ENCODE peak calls at places on chromosomes 5 and 9, in five cellular contexts. A is RWPE1, E is Peyer's patch, G is right lobe of liver, Q is heart left ventricle. V is an unnamed sample.

GRCh38 chr9:81833563-81834345 is 94.5 kb upstream of the SPATA31D4 start:
- DNase-seq in A (no peak), E (no peak), G (peak), Q (no peak), V (no peak)

GRCh38 chr9:113444736-113445135 is 18.8 kb upstream of the RGS3 start:
- DNase-seq in A (no peak), E (no peak), G (no peak), Q (no peak), V (no peak)

GRCh38 chr5:59640411-59640810 is 253.1 kb downstream of the PDE4D start:
- DNase-seq in A (no peak), E (peak), G (no peak), Q (peak), V (no peak)

GRCh38 chr9:136944519-136945332 is at the start of the genes C8G and FBXW5:
- DNase-seq in A (peak), E (peak), G (peak), Q (peak), V (peak)

GRCh38 chr9:81468084-81468595 is 221.2 kb downstream of the TLE1 start:
- DNase-seq in A (no peak), E (no peak), G (no peak), Q (no peak), V (no peak)

GRCh38 chr9:16092627-16093091 is 539.8 kb downstream of the CCDC171 start:
- DNase-seq in A (no peak), E (no peak), G (no peak), Q (peak), V (no peak)

GRCh38 chr5:177607452-177608192 is 7.7 kb downstream of the B4GALT7 start:
- DNase-seq in A (peak), E (peak), G (peak), Q (peak), V (no peak)

GRCh38 chr9:137317021-137317978 is 15.2 kb upstream of the NRARP start:
- DNase-seq in A (peak), E (peak), G (no peak), Q (no peak), V (peak)

GRCh38 chr9:98962861-98963260 is 19.2 kb downstream of the COL15A1 start:
- DNase-seq in A (no peak), E (no peak), G (no peak), Q (no peak), V (no peak)

GRCh38 chr9:87803623-87804345 is 77.9 kb downstream of the CTSL start:
- DNase-seq in A (no peak), E (no peak), G (no peak), Q (no peak), V (no peak)

GRCh38 chr5:35488055-35488454 is 129.6 kb upstream of the SPEF2 start:
- DNase-seq in A (no peak), E (no peak), G (no peak), Q (no peak), V (no peak)

GRCh38 chr9:5326893-5327548 is 12.7 kb downstream of the RLN1 start:
- DNase-seq in A (no peak), E (peak), G (no peak), Q (no peak), V (no peak)

GRCh38 chr9:5326187-5326586 is 13.5 kb downstream of the RLN1 start:
- DNase-seq in A (no peak), E (no peak), G (no peak), Q (no peak), V (no peak)

GRCh38 chr9:5315187-5315923 is 10.8 kb upstream of the RLN2 start:
- DNase-seq in A (no peak), E (no peak), G (no peak), Q (no peak), V (no peak)

DNA sequence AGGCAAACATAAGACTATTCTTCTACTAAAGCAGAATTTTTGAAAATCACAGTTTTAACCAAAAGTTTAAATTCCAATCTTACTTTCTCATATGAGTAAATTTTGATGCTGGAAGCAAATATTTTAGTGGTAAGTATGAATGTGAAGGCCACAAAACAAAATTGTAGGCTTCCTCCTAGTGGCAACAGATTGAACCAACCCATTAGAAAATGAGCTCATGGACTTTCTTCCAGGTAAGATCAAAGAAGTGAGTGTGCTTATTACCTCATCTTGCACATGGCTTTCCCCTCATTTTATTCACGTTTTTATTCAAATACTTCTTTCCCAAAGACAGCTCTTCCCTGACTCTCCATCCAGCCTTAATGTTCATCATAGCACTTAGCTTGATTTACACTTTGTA is 16.5 kb upstream of the RLN2 start:
- DNase-seq in A (no peak), E (no peak), G (no peak), Q (no peak), V (no peak)
- TF ChIP-seq CTCF in A (no peak), E (no peak), G (no peak), Q (no peak), V (no peak)

DNA sequence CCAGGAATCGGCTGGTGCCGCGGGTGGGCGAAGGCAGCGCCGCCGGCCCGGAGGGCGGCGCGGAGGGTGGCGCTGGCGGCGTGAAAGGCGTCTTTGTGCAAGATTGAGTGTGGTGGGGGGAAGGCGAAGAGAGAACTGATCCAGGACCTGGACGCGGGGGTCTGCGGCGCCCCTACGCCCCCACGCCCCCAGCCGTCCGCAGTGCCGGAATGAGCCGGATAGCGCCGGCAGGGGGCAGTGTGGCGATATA is 4.5 kb upstream of the RGMB start:
- DNase-seq in A (no peak), E (no peak), G (peak), Q (no peak), V (no peak)
- TF ChIP-seq CTCF in A (peak), E (peak), G (peak), Q (peak), V (no peak)

GRCh38 chr9:80147866-80148265 is 576.1 kb downstream of the TLE4 start:
- DNase-seq in A (no peak), E (no peak), G (no peak), Q (no peak), V (no peak)

GRCh38 chr9:80144856-80145255 is 573.1 kb downstream of the TLE4 start:
- DNase-seq in A (no peak), E (no peak), G (no peak), Q (no peak), V (no peak)

GRCh38 chr9:80143899-80144298 is 572.1 kb downstream of the TLE4 start:
- DNase-seq in A (no peak), E (no peak), G (no peak), Q (no peak), V (no peak)

GRCh38 chr9:80146466-80146865 is 574.7 kb downstream of the TLE4 start:
- DNase-seq in A (peak), E (no peak), G (no peak), Q (no peak), V (no peak)
- TF ChIP-seq CTCF in A (peak), E (no peak), G (no peak), Q (no peak), V (no peak)

DNA sequence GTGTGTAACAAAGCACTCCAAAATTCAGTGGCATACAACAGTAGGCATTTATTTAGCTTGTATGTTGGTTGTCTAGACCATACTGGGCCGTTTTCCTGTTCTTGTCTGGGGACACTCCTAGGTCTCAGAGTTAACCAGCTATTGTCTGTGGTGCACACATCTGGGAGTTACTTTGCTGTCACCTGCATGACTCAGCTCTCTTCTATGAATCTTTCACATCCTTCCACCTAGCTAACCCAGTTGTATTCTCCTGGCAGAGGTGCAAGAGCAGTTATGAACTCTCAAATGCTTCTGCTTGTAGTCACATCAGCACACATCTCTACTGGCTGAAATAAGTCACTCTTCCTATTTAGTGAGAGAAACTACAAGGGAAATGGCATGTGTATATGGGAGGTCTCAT is 138.1 kb downstream of the BAAT start:
- DNase-seq in A (no peak), E (no peak), G (no peak), Q (no peak), V (no peak)
- TF ChIP-seq CTCF in A (no peak), E (no peak), G (no peak), Q (no peak), V (no peak)

DNA sequence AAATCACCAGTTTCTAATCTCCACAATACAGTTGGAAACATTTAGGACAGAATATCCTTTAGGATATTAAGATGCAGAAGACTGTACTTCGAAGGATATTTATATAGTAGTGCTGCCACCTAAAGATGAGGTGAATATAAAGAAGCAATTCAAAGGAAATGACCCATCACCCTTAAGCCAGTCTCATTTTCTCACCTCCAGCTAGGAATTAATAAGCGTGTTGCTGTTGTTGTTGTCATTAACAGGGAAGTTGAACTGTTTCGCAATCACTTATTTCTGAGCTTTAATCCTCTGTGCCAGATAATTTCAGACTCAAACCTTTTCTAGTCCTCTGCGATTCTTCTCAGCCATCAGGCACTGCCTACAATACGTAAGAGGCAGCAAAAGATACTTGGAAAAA is 7.8 kb upstream of the PURA start:
- DNase-seq in A (no peak), E (no peak), G (no peak), Q (no peak), V (no peak)
- TF ChIP-seq CTCF in A (peak), E (peak), G (no peak), Q (no peak), V (no peak)

GRCh38 chr9:106862946-106863740 is at the start of gene ZNF462:
- DNase-seq in A (peak), E (no peak), G (no peak), Q (peak), V (no peak)

GRCh38 chr9:106859957-106860715 is 2.8 kb upstream of the ZNF462 start:
- DNase-seq in A (peak), E (peak), G (peak), Q (peak), V (no peak)

GRCh38 chr9:106860731-106861584 is 2.0 kb upstream of the ZNF462 start:
- DNase-seq in A (peak), E (no peak), G (peak), Q (peak), V (no peak)

GRCh38 chr9:106861585-106862114 is 1.3 kb upstream of the ZNF462 start:
- DNase-seq in A (peak), E (no peak), G (no peak), Q (no peak), V (no peak)

DNA sequence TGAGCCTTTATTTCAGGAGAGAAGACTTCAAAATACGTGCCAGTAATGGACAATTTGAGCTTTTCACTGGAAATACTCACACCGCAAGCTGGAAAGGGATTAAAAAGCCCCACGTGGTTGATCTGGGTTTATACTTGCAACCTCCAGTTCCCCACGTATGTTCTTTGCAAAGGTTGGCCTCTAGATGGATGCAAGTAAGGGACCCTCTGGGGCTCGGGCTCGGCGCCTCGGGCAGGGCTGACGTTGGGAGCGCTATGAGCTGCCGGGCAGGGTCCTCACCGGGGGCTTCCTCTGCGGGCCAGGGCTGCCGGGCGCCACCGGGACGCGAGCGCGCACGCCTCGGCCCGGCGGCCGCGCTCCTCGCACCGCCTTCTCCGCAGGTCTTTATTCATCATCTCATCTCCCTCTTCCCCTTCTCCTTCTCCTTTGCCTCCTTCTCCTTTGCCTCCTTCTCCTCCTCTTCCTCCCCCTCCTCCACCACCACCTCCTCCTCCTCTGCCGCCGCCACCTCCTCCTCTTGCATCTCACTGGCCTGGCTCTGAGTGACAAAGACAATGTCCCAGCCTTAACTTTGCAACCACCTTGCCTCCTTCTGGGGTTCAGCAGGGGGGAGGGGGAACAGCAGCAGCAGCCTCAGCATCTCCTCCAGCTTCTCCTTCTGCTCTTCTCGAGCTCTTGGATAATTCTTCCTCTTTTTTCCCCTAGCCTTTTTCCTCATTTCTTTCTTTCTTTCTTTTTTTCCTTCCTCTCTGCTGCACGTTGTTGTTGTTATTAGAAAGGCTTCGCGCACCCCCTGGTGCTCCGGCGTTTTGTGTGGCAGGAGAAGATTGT is 636 bp upstream of the ZNF462 start:
- DNase-seq in A (peak), E (peak), G (no peak), Q (peak), V (no peak)
- TF ChIP-seq CTCF in A (no peak), E (no peak), G (no peak), Q (peak), V (no peak)

DNA sequence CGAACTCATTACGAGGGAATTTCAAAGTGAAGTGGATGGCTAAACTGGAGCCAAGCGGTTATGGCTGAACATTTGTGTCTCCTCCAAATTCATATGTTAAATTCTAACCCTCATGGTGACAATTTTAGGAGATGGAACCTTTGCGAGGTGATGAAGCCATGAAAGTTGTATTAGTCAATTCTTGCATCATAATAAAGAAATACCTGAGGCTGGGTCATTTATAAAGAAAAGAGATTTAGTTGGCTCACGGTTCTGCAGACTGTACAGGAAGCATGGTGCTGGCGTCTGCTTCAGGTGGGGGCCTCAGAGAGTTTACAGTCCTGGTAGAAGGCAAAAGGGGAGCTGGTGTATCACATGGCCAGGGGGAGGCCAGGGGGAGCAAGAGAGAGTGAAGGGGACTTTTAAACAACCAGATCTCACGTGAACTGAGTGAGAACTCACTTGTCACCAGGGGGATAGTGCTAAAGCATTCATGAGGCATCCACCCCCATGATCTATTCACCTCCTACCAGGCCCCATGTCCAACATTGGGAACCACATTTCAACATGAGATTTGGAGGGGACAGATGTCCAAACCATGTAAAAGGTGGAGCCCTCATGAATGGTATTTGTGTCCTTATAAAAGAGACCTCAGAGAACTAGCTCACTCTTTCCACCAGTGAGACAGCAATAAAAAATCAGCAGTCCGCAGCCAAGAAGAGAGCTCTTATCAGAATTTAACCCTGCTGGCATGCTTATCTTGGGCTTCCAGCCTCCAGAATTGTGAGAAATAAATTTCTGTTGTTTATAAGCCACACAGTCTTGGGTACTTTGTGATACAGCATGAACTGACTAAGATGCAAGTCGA is 143.4 kb downstream of the MTRR start:
- DNase-seq in A (no peak), E (no peak), G (no peak), Q (no peak), V (no peak)
- TF ChIP-seq CTCF in A (no peak), E (no peak), G (no peak), Q (no peak), V (no peak)

V was measured in CD14-positive monocyte.